ENCODE peak calls at places on chromosome 16, in six cellular contexts. One of them, this sample, is unnamed.

GRCh38 chr16:19463468-19464315 is 46.0 kb downstream of the TMC5 start:
- DNase-seq in cardiac fibroblast: no peak
- DNase-seq in adipocyte: no peak
- DNase-seq in GDM1: no peak
- DNase-seq in A172: no peak
- DNase-seq in stimulated activated CD4-positive, alpha-beta T cell treated with anti-CD3 and anti-CD28 coated beads, Interleukin-15, amount 100 ng/mL, for 1 hour: no peak
- DNase-seq in this sample: no peak

GRCh38 chr16:64153718-64154117 is 968.1 kb downstream of the CDH11 start:
- DNase-seq in cardiac fibroblast: no peak
- DNase-seq in adipocyte: peak; percentile 62
- DNase-seq in GDM1: no peak
- DNase-seq in A172: no peak
- DNase-seq in stimulated activated CD4-positive, alpha-beta T cell treated with anti-CD3 and anti-CD28 coated beads, Interleukin-15, amount 100 ng/mL, for 1 hour: no peak
- DNase-seq in this sample: no peak

GRCh38 chr16:50234771-50235556 is 31.4 kb upstream of the ADCY7 start:
- DNase-seq in cardiac fibroblast: peak; percentile 15
- DNase-seq in adipocyte: peak; percentile 41
- DNase-seq in GDM1: no peak
- DNase-seq in A172: peak; percentile 24
- DNase-seq in stimulated activated CD4-positive, alpha-beta T cell treated with anti-CD3 and anti-CD28 coated beads, Interleukin-15, amount 100 ng/mL, for 1 hour: no peak
- DNase-seq in this sample: no peak

GRCh38 chr16:53666816-53667415 is 36.7 kb downstream of the RPGRIP1L start:
- DNase-seq in cardiac fibroblast: no peak
- DNase-seq in adipocyte: peak; percentile 48
- DNase-seq in GDM1: no peak
- DNase-seq in A172: no peak
- DNase-seq in stimulated activated CD4-positive, alpha-beta T cell treated with anti-CD3 and anti-CD28 coated beads, Interleukin-15, amount 100 ng/mL, for 1 hour: no peak
- DNase-seq in this sample: no peak

GRCh38 chr16:30902070-30902972 is 5.9 kb downstream of the CTF1 start:
- DNase-seq in cardiac fibroblast: peak; percentile 73
- DNase-seq in adipocyte: peak; percentile 90
- DNase-seq in GDM1: peak; percentile 67
- DNase-seq in A172: no peak
- DNase-seq in stimulated activated CD4-positive, alpha-beta T cell treated with anti-CD3 and anti-CD28 coated beads, Interleukin-15, amount 100 ng/mL, for 1 hour: peak; percentile 45
- DNase-seq in this sample: no peak

GRCh38 chr16:88809068-88809675 is 2.6 kb downstream of the APRT start:
- DNase-seq in cardiac fibroblast: no peak
- DNase-seq in adipocyte: no peak
- DNase-seq in GDM1: no peak
- DNase-seq in A172: peak; percentile 22
- DNase-seq in stimulated activated CD4-positive, alpha-beta T cell treated with anti-CD3 and anti-CD28 coated beads, Interleukin-15, amount 100 ng/mL, for 1 hour: no peak
- DNase-seq in this sample: no peak

GRCh38 chr16:73572135-73572534 is 524.2 kb upstream of the ZFHX3 start:
- DNase-seq in cardiac fibroblast: no peak
- DNase-seq in adipocyte: no peak
- DNase-seq in GDM1: no peak
- DNase-seq in A172: peak; percentile 6
- DNase-seq in stimulated activated CD4-positive, alpha-beta T cell treated with anti-CD3 and anti-CD28 coated beads, Interleukin-15, amount 100 ng/mL, for 1 hour: no peak
- DNase-seq in this sample: no peak

GRCh38 chr16:81651758-81652718 is 127.1 kb upstream of the PLCG2 start:
- DNase-seq in cardiac fibroblast: no peak
- DNase-seq in adipocyte: no peak
- DNase-seq in GDM1: no peak
- DNase-seq in A172: no peak
- DNase-seq in stimulated activated CD4-positive, alpha-beta T cell treated with anti-CD3 and anti-CD28 coated beads, Interleukin-15, amount 100 ng/mL, for 1 hour: no peak
- DNase-seq in this sample: no peak

GRCh38 chr16:79093554-79093967 is 507.0 kb downstream of the MAF start:
- DNase-seq in cardiac fibroblast: no peak
- DNase-seq in adipocyte: no peak
- DNase-seq in GDM1: peak; percentile 75
- DNase-seq in A172: no peak
- DNase-seq in stimulated activated CD4-positive, alpha-beta T cell treated with anti-CD3 and anti-CD28 coated beads, Interleukin-15, amount 100 ng/mL, for 1 hour: no peak
- DNase-seq in this sample: no peak

This sample was measured in activated naive CD8-positive, alpha-beta T cell treated with anti-CD3 and anti-CD28 coated beads, Interleukin-2, amount 50 U/mL, for 16 hours.